ENCODE peak calls at places on chromosomes 3 and 15, in ten cellular contexts. One of them, this sample, is unnamed.

GRCh38 chr3:81080608-81081007 is 680.8 kb downstream of the GBE1 start:
- DNase-seq in foreskin fibroblast: no peak
- DNase-seq in upper lobe of right lung: no peak
- DNase-seq in hepatocyte: no peak
- DNase-seq in AG04449: no peak
- DNase-seq in IMR-90: no peak
- DNase-seq in RWPE2: no peak
- DNase-seq in neural crest cell: no peak
- DNase-seq in fibroblast of lung: no peak
- DNase-seq in stomach: no peak
- DNase-seq in this sample: no peak

GRCh38 chr3:28286595-28286994 is 45.2 kb downstream of the CMC1 start:
- DNase-seq in foreskin fibroblast: peak
- DNase-seq in upper lobe of right lung: no peak
- DNase-seq in hepatocyte: peak
- DNase-seq in AG04449: peak
- DNase-seq in IMR-90: peak
- DNase-seq in RWPE2: no peak
- DNase-seq in neural crest cell: no peak
- DNase-seq in fibroblast of lung: peak
- DNase-seq in stomach: no peak
- DNase-seq in this sample: no peak

GRCh38 chr3:18372786-18373405 is 52.2 kb downstream of the SATB1 start:
- DNase-seq in foreskin fibroblast: no peak
- DNase-seq in upper lobe of right lung: no peak
- DNase-seq in hepatocyte: no peak
- DNase-seq in AG04449: no peak
- DNase-seq in IMR-90: no peak
- DNase-seq in RWPE2: no peak
- DNase-seq in neural crest cell: no peak
- DNase-seq in fibroblast of lung: no peak
- DNase-seq in stomach: no peak
- DNase-seq in this sample: no peak

GRCh38 chr3:112247351-112247750 is 46.7 kb downstream of the SLC9C1 start:
- DNase-seq in foreskin fibroblast: no peak
- DNase-seq in upper lobe of right lung: no peak
- DNase-seq in hepatocyte: no peak
- DNase-seq in AG04449: no peak
- DNase-seq in IMR-90: no peak
- DNase-seq in RWPE2: no peak
- DNase-seq in neural crest cell: no peak
- DNase-seq in fibroblast of lung: no peak
- DNase-seq in stomach: no peak
- DNase-seq in this sample: no peak

GRCh38 chr3:61908344-61908743 is 347.0 kb downstream of the PTPRG start:
- DNase-seq in foreskin fibroblast: peak
- DNase-seq in upper lobe of right lung: no peak
- DNase-seq in hepatocyte: no peak
- DNase-seq in AG04449: no peak
- DNase-seq in IMR-90: peak
- DNase-seq in RWPE2: no peak
- DNase-seq in neural crest cell: no peak
- DNase-seq in fibroblast of lung: peak
- DNase-seq in stomach: no peak
- DNase-seq in this sample: no peak

GRCh38 chr15:39850436-39850835 is 67.8 kb upstream of the FSIP1 start:
- DNase-seq in foreskin fibroblast: no peak
- DNase-seq in upper lobe of right lung: no peak
- DNase-seq in hepatocyte: no peak
- DNase-seq in AG04449: no peak
- DNase-seq in IMR-90: no peak
- DNase-seq in RWPE2: no peak
- DNase-seq in neural crest cell: no peak
- DNase-seq in fibroblast of lung: no peak
- DNase-seq in stomach: no peak
- DNase-seq in this sample: no peak

GRCh38 chr3:108319428-108320053 is 23.2 kb downstream of the HHLA2 start:
- DNase-seq in foreskin fibroblast: no peak
- DNase-seq in upper lobe of right lung: no peak
- DNase-seq in hepatocyte: no peak
- DNase-seq in AG04449: no peak
- DNase-seq in IMR-90: no peak
- DNase-seq in RWPE2: no peak
- DNase-seq in neural crest cell: no peak
- DNase-seq in fibroblast of lung: no peak
- DNase-seq in stomach: peak
- DNase-seq in this sample: no peak

GRCh38 chr15:66310786-66311185 is 17.4 kb downstream of the DIS3L start:
- DNase-seq in foreskin fibroblast: no peak
- DNase-seq in upper lobe of right lung: no peak
- DNase-seq in hepatocyte: no peak
- DNase-seq in AG04449: no peak
- DNase-seq in IMR-90: no peak
- DNase-seq in RWPE2: no peak
- DNase-seq in neural crest cell: no peak
- DNase-seq in fibroblast of lung: no peak
- DNase-seq in stomach: no peak
- DNase-seq in this sample: no peak

GRCh38 chr3:182241777-182242556 is 530.2 kb downstream of the SOX2 start:
- DNase-seq in foreskin fibroblast: no peak
- DNase-seq in upper lobe of right lung: no peak
- DNase-seq in hepatocyte: peak
- DNase-seq in AG04449: no peak
- DNase-seq in IMR-90: no peak
- DNase-seq in RWPE2: no peak
- DNase-seq in neural crest cell: peak
- DNase-seq in fibroblast of lung: peak
- DNase-seq in stomach: no peak
- DNase-seq in this sample: no peak

GRCh38 chr3:140469491-140469890 is 208.4 kb upstream of the TRIM42 start:
- DNase-seq in foreskin fibroblast: no peak
- DNase-seq in upper lobe of right lung: no peak
- DNase-seq in hepatocyte: no peak
- DNase-seq in AG04449: no peak
- DNase-seq in IMR-90: no peak
- DNase-seq in RWPE2: no peak
- DNase-seq in neural crest cell: no peak
- DNase-seq in fibroblast of lung: peak
- DNase-seq in stomach: no peak
- DNase-seq in this sample: no peak

GRCh38 chr15:77031376-77032050 is 36.6 kb downstream of the PSTPIP1 start:
- DNase-seq in foreskin fibroblast: no peak
- DNase-seq in upper lobe of right lung: peak
- DNase-seq in hepatocyte: no peak
- DNase-seq in AG04449: no peak
- DNase-seq in IMR-90: peak
- DNase-seq in RWPE2: peak
- DNase-seq in neural crest cell: peak
- DNase-seq in fibroblast of lung: no peak
- DNase-seq in stomach: peak
- DNase-seq in this sample: peak

GRCh38 chr15:41233367-41233771 is 2.3 kb downstream of the CHP1 start:
- DNase-seq in foreskin fibroblast: peak
- DNase-seq in upper lobe of right lung: no peak
- DNase-seq in hepatocyte: peak
- DNase-seq in AG04449: peak
- DNase-seq in IMR-90: peak
- DNase-seq in RWPE2: no peak
- DNase-seq in neural crest cell: no peak
- DNase-seq in fibroblast of lung: peak
- DNase-seq in stomach: no peak
- DNase-seq in this sample: no peak

GRCh38 chr3:69405067-69405466 is 19.2 kb upstream of the FRMD4B start:
- DNase-seq in foreskin fibroblast: no peak
- DNase-seq in upper lobe of right lung: no peak
- DNase-seq in hepatocyte: no peak
- DNase-seq in AG04449: no peak
- DNase-seq in IMR-90: no peak
- DNase-seq in RWPE2: no peak
- DNase-seq in neural crest cell: no peak
- DNase-seq in fibroblast of lung: no peak
- DNase-seq in stomach: no peak
- DNase-seq in this sample: no peak

GRCh38 chr3:42264399-42265058 is 1.5 kb downstream of the CCK start:
- DNase-seq in foreskin fibroblast: peak
- DNase-seq in upper lobe of right lung: peak
- DNase-seq in hepatocyte: no peak
- DNase-seq in AG04449: no peak
- DNase-seq in IMR-90: peak
- DNase-seq in RWPE2: peak
- DNase-seq in neural crest cell: no peak
- DNase-seq in fibroblast of lung: peak
- DNase-seq in stomach: peak
- DNase-seq in this sample: no peak

GRCh38 chr3:46695177-46695961 is 1.9 kb upstream of the ALS2CL start:
- DNase-seq in foreskin fibroblast: no peak
- DNase-seq in upper lobe of right lung: peak
- DNase-seq in hepatocyte: peak
- DNase-seq in AG04449: no peak
- DNase-seq in IMR-90: no peak
- DNase-seq in RWPE2: no peak
- DNase-seq in neural crest cell: peak
- DNase-seq in fibroblast of lung: no peak
- DNase-seq in stomach: peak
- DNase-seq in this sample: no peak
- TF ChIP-seq CTCF in foreskin fibroblast: peak
- TF ChIP-seq CTCF in upper lobe of right lung: peak
- TF ChIP-seq CTCF in hepatocyte: peak
- TF ChIP-seq CTCF in AG04449: no peak
- TF ChIP-seq CTCF in IMR-90: peak
- TF ChIP-seq CTCF in RWPE2: peak
- TF ChIP-seq CTCF in neural crest cell: peak
- TF ChIP-seq CTCF in fibroblast of lung: no peak
- TF ChIP-seq CTCF in stomach: no peak
- TF ChIP-seq CTCF in this sample: peak

GRCh38 chr3:37711721-37712120 is 150.0 kb upstream of the CTDSPL start:
- DNase-seq in foreskin fibroblast: no peak
- DNase-seq in upper lobe of right lung: no peak
- DNase-seq in hepatocyte: no peak
- DNase-seq in AG04449: no peak
- DNase-seq in IMR-90: no peak
- DNase-seq in RWPE2: no peak
- DNase-seq in neural crest cell: no peak
- DNase-seq in fibroblast of lung: no peak
- DNase-seq in stomach: no peak
- DNase-seq in this sample: no peak
- TF ChIP-seq CTCF in foreskin fibroblast: no peak
- TF ChIP-seq CTCF in upper lobe of right lung: no peak
- TF ChIP-seq CTCF in hepatocyte: no peak
- TF ChIP-seq CTCF in AG04449: no peak
- TF ChIP-seq CTCF in IMR-90: no peak
- TF ChIP-seq CTCF in RWPE2: no peak
- TF ChIP-seq CTCF in neural crest cell: no peak
- TF ChIP-seq CTCF in fibroblast of lung: no peak
- TF ChIP-seq CTCF in stomach: no peak
- TF ChIP-seq CTCF in this sample: no peak

GRCh38 chr3:4666078-4666477 is 172.9 kb downstream of the ITPR1 start:
- DNase-seq in foreskin fibroblast: no peak
- DNase-seq in upper lobe of right lung: no peak
- DNase-seq in hepatocyte: no peak
- DNase-seq in AG04449: no peak
- DNase-seq in IMR-90: no peak
- DNase-seq in RWPE2: no peak
- DNase-seq in neural crest cell: no peak
- DNase-seq in fibroblast of lung: no peak
- DNase-seq in stomach: no peak
- DNase-seq in this sample: no peak

GRCh38 chr3:4672727-4673126 is 179.6 kb downstream of the ITPR1 start:
- DNase-seq in foreskin fibroblast: no peak
- DNase-seq in upper lobe of right lung: no peak
- DNase-seq in hepatocyte: no peak
- DNase-seq in AG04449: no peak
- DNase-seq in IMR-90: no peak
- DNase-seq in RWPE2: no peak
- DNase-seq in neural crest cell: no peak
- DNase-seq in fibroblast of lung: no peak
- DNase-seq in stomach: no peak
- DNase-seq in this sample: no peak

GRCh38 chr3:4665197-4665596 is 172.0 kb downstream of the ITPR1 start:
- DNase-seq in foreskin fibroblast: no peak
- DNase-seq in upper lobe of right lung: no peak
- DNase-seq in hepatocyte: no peak
- DNase-seq in AG04449: no peak
- DNase-seq in IMR-90: no peak
- DNase-seq in RWPE2: no peak
- DNase-seq in neural crest cell: no peak
- DNase-seq in fibroblast of lung: no peak
- DNase-seq in stomach: no peak
- DNase-seq in this sample: no peak

GRCh38 chr3:4674216-4674615 is 181.1 kb downstream of the ITPR1 start:
- DNase-seq in foreskin fibroblast: no peak
- DNase-seq in upper lobe of right lung: no peak
- DNase-seq in hepatocyte: no peak
- DNase-seq in AG04449: no peak
- DNase-seq in IMR-90: peak
- DNase-seq in RWPE2: no peak
- DNase-seq in neural crest cell: no peak
- DNase-seq in fibroblast of lung: peak
- DNase-seq in stomach: no peak
- DNase-seq in this sample: no peak

DNA sequence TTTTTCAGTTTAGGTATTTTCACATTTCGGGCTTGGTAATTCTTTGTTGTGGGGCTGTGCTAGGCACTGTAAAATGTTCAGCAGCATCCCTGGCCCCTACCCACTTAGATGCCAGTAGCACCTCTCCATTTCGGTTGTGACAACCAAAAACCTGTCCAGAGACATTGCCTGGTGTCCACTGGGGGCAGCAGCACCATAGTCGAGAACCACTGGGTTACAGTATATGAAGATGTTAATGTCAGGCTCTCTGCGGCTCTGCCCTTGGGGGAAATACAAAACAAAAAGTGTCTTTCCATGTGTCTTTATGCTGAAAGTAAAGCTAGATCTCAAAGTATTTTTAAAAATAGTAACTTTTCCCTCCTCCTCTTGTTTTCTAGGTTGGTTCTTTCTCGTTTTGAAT is 177.2 kb downstream of the ITPR1 start:
- DNase-seq in foreskin fibroblast: no peak
- DNase-seq in upper lobe of right lung: no peak
- DNase-seq in hepatocyte: no peak
- DNase-seq in AG04449: no peak
- DNase-seq in IMR-90: no peak
- DNase-seq in RWPE2: no peak
- DNase-seq in neural crest cell: no peak
- DNase-seq in fibroblast of lung: no peak
- DNase-seq in stomach: no peak
- DNase-seq in this sample: no peak
- TF ChIP-seq CTCF in foreskin fibroblast: peak
- TF ChIP-seq CTCF in upper lobe of right lung: no peak
- TF ChIP-seq CTCF in hepatocyte: peak
- TF ChIP-seq CTCF in AG04449: peak
- TF ChIP-seq CTCF in IMR-90: peak
- TF ChIP-seq CTCF in RWPE2: peak
- TF ChIP-seq CTCF in neural crest cell: peak
- TF ChIP-seq CTCF in fibroblast of lung: peak
- TF ChIP-seq CTCF in stomach: no peak
- TF ChIP-seq CTCF in this sample: peak

DNA sequence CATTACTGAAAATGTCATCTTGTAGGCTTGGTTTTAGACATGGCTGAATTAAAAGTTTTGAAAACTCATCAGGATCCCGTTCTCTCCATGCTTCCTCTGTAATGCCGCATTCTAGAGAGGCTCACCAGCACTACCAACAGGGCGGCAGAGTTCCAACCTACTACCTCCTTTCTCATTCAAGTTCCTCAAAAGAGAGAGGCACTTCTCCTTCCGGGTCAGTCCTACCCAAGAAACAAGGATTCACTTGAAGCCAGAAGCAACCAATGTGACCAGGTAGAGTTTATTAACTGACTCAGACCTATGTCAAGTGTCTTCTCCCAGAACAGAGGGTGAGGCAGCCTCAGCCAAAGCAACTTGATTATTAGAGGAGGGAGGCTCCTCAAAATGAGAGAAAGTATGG is 59.8 kb upstream of the GYG1 start:
- DNase-seq in foreskin fibroblast: no peak
- DNase-seq in upper lobe of right lung: no peak
- DNase-seq in hepatocyte: no peak
- DNase-seq in AG04449: no peak
- DNase-seq in IMR-90: no peak
- DNase-seq in RWPE2: no peak
- DNase-seq in neural crest cell: no peak
- DNase-seq in fibroblast of lung: no peak
- DNase-seq in stomach: no peak
- DNase-seq in this sample: no peak
- TF ChIP-seq CTCF in foreskin fibroblast: no peak
- TF ChIP-seq CTCF in upper lobe of right lung: no peak
- TF ChIP-seq CTCF in hepatocyte: no peak
- TF ChIP-seq CTCF in AG04449: no peak
- TF ChIP-seq CTCF in IMR-90: no peak
- TF ChIP-seq CTCF in RWPE2: no peak
- TF ChIP-seq CTCF in neural crest cell: no peak
- TF ChIP-seq CTCF in fibroblast of lung: no peak
- TF ChIP-seq CTCF in stomach: no peak
- TF ChIP-seq CTCF in this sample: no peak

This sample was measured in type B pancreatic cell.